ENCODE peak calls at places on chromosomes 12 and 14, in four cellular contexts. Y is HepG2, I is HEK293T, H is WTC11. Q is an unnamed sample.

GRCh38 chr12:118980407-118981014 is 830 bp upstream of the SRRM4 start:
- DNase-seq in Y (no peak), I (no peak), H (peak), Q (no peak)

GRCh38 chr12:113651662-113652061 is 180.0 kb upstream of the LHX5 start:
- DNase-seq in Y (no peak), H (no peak), I (no peak), Q (no peak)

GRCh38 chr14:49640540-49641417 is 5.7 kb upstream of the DNAAF2 start:
- DNase-seq in Y (no peak), H (no peak), I (no peak), Q (no peak)

GRCh38 chr12:93712204-93712603 is 35.0 kb downstream of the CRADD start:
- DNase-seq in Y (no peak), H (no peak), I (no peak), Q (no peak)

GRCh38 chr12:115094163-115094816 is 410.3 kb upstream of the TBX3 start:
- DNase-seq in H (no peak), Y (no peak), I (no peak), Q (no peak)

GRCh38 chr12:26032719-26033241 is 74.3 kb downstream of the RASSF8 start:
- DNase-seq in Y (no peak), H (no peak), I (no peak), Q (no peak)

GRCh38 chr12:4287325-4288290 is 14.0 kb downstream of the CCND2 start:
- DNase-seq in H (peak), I (no peak), Y (no peak), Q (no peak)

GRCh38 chr12:62799766-62800406 is 135.1 kb downstream of the PPM1H start:
- DNase-seq in I (no peak), Y (no peak), H (peak), Q (no peak)

GRCh38 chr12:27123642-27124041 is 41.3 kb upstream of the C12orf71 start:
- DNase-seq in Y (peak), H (no peak), I (no peak), Q (no peak)

GRCh38 chr12:2669560-2669959 is 125.2 kb upstream of the FKBP4 start:
- DNase-seq in H (peak), Y (no peak), I (no peak), Q (no peak)

GRCh38 chr12:55188974-55189556 is 31.8 kb upstream of the OR10A7 start:
- DNase-seq in I (peak), Y (peak), H (no peak), Q (peak)

GRCh38 chr12:12916135-12916956 is 25.0 kb downstream of the GPRC5A start:
- DNase-seq in Y (peak), H (peak), I (peak), Q (no peak)

GRCh38 chr12:12665194-12665593 is 30.8 kb downstream of the GPR19 start:
- DNase-seq in I (peak), H (peak), Y (no peak), Q (no peak)

GRCh38 chr14:70856851-70857498 is 47.7 kb upstream of the MAP3K9 start:
- DNase-seq in H (no peak), I (no peak), Y (no peak), Q (no peak)

GRCh38 chr12:38269897-38270296 is 46.7 kb upstream of the ALG10B start:
- DNase-seq in I (no peak), Y (no peak), H (no peak), Q (no peak)

GRCh38 chr14:90301580-90302181 is 30.1 kb downstream of the NRDE2 start:
- DNase-seq in H (no peak), I (peak), Y (peak), Q (no peak)

GRCh38 chr12:131755305-131756113 is 44.6 kb downstream of the SFSWAP start:
- DNase-seq in Y (peak), H (peak), I (peak), Q (no peak)

GRCh38 chr14:100537701-100538565 is 49.3 kb downstream of the BEGAIN start:
- DNase-seq in Y (no peak), H (peak), I (no peak), Q (no peak)

GRCh38 chr14:73888971-73889370 is 2.3 kb downstream of the ZNF410 start:
- DNase-seq in H (no peak), Y (no peak), I (no peak), Q (no peak)

GRCh38 chr14:101559624-101560533 is 1.4 kb upstream of the DIO3 start:
- DNase-seq in I (no peak), Y (no peak), H (peak), Q (no peak)

GRCh38 chr14:83071888-83072501 is 1538.3 kb upstream of the SEL1L start:
- DNase-seq in Y (peak), I (no peak), H (no peak), Q (peak)

GRCh38 chr12:8950702-8951478 is 1.4 kb upstream of the M6PR start:
- DNase-seq in I (no peak), H (no peak), Y (no peak), Q (no peak)

GRCh38 chr14:61561657-61562276 is 133.5 kb upstream of the HIF1A start:
- DNase-seq in H (no peak), I (no peak), Y (peak), Q (no peak)

GRCh38 chr12:94516985-94517384 is 57.3 kb upstream of the CEP83 start:
- DNase-seq in I (no peak), Y (peak), H (no peak), Q (no peak)

GRCh38 chr14:74531467-74531866 is 37.9 kb downstream of the ISCA2 start:
- DNase-seq in H (peak), I (peak), Y (peak), Q (no peak)

GRCh38 chr12:100189241-100190012 is 11.2 kb upstream of the ACTR6 start:
- DNase-seq in Y (no peak), I (no peak), H (no peak), Q (no peak)

GRCh38 chr14:93146119-93146518 is 30.4 kb upstream of the ITPK1 start:
- DNase-seq in H (no peak), I (no peak), Y (no peak), Q (no peak)

GRCh38 chr12:30707628-30708342 is 12.1 kb upstream of the IPO8 start:
- DNase-seq in Y (no peak), H (no peak), I (no peak), Q (no peak)

GRCh38 chr12:104569348-104570173 is 112.8 kb downstream of the CHST11 start:
- DNase-seq in H (no peak), I (no peak), Y (no peak), Q (peak)

GRCh38 chr12:54071942-54072341 is 18.3 kb downstream of the HOXC4 start:
- DNase-seq in Y (no peak), I (no peak), H (no peak), Q (no peak)

GRCh38 chr12:32501835-32502333 is 102.5 kb downstream of the FGD4 start:
- DNase-seq in Y (peak), H (peak), I (peak), Q (no peak)

GRCh38 chr12:107468182-107468581 is 217.4 kb upstream of the PWP1 start:
- DNase-seq in Y (no peak), H (no peak), I (no peak), Q (no peak)

GRCh38 chr12:87439990-87440827 is 589.0 kb downstream of the C12orf50 start:
- DNase-seq in Y (no peak), I (no peak), H (no peak), Q (no peak)

GRCh38 chr12:116853507-116853906 is 27.7 kb downstream of the HRK start:
- DNase-seq in Y (no peak), I (no peak), H (no peak), Q (no peak)

GRCh38 chr12:121801601-121802484 is 2.0 kb upstream of the SETD1B start:
- DNase-seq in I (no peak), Y (no peak), H (no peak), Q (no peak)
- TF ChIP-seq SP1 in I (no peak), Y (no peak), H (no peak), Q (no peak)

DNA sequence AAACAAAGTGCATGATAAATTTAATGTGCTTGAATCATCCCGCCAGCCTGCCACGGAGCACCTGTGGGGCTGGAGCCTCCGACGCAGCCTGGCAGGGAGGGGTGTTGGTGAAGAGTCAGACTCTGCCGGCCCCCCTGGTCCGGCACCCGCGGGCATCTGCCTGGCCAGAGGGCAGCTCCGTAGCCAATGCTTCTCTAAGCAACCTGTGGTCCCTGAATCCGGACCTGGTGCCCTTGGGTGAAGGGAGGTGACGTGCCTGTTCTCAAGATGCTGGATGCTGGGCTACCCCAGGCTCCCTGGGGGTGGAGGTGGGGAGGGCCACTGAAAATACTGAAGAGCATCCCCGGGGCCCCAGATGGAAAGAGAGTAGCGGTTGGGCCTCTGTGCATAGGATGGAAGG is 158.6 kb upstream of the C14orf180 start:
- DNase-seq in Y (no peak), I (no peak), H (no peak), Q (no peak)
- TF ChIP-seq SP1 in Y (no peak), I (no peak), H (no peak), Q (no peak)

GRCh38 chr12:56193025-56193578 is 3.8 kb upstream of the SMARCC2 start:
- DNase-seq in Y (peak), H (peak), I (peak), Q (peak)
- TF ChIP-seq SP1 in Y (no peak), H (no peak), I (no peak), Q (no peak)

GRCh38 chr12:75891072-75891471 is 140.5 kb downstream of the PHLDA1 start:
- DNase-seq in H (no peak), I (no peak), Y (no peak), Q (no peak)

GRCh38 chr12:75889214-75889613 is 142.4 kb downstream of the PHLDA1 start:
- DNase-seq in Y (no peak), H (peak), I (no peak), Q (no peak)

GRCh38 chr12:75888398-75888797 is 143.2 kb downstream of the PHLDA1 start:
- DNase-seq in H (no peak), I (no peak), Y (no peak), Q (no peak)

GRCh38 chr12:75890660-75891059 is 140.9 kb downstream of the PHLDA1 start:
- DNase-seq in Y (no peak), H (no peak), I (no peak), Q (no peak)

GRCh38 chr12:75890141-75890540 is 141.4 kb downstream of the PHLDA1 start:
- DNase-seq in H (no peak), Y (no peak), I (no peak), Q (no peak)
- TF ChIP-seq SP1 in H (no peak), Y (no peak), I (no peak), Q (no peak)

DNA sequence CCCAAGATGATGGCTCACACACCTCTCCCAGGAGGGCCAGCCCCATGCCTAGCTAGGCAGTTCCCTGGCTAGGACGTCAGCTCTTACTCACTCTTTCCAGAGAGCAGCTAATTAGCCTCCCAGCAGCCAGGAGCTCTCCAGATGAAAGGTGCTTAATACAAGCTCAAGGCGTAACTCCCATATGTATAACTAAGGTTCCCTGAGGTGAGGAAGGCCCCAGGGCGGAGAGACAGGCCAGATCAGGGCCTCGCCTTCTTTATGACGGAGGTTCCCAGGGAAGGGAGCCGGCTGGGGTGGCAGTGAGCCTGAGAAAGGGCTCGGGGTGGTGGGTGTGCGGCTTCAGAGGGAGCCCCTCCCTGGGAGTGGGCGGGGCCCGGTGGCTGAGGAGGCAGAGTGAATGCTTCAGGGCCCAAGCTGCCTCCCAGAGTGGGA is 26.4 kb upstream of the ZFP36L1 start:
- DNase-seq in I (no peak), Y (no peak), H (peak), Q (no peak)
- TF ChIP-seq SP1 in I (no peak), Y (no peak), H (no peak), Q (no peak)

GRCh38 chr12:96824074-96824837 is 82.8 kb upstream of the NEDD1 start:
- DNase-seq in Y (no peak), I (no peak), H (no peak), Q (no peak)
- TF ChIP-seq SP1 in Y (no peak), I (no peak), H (no peak), Q (no peak)

DNA sequence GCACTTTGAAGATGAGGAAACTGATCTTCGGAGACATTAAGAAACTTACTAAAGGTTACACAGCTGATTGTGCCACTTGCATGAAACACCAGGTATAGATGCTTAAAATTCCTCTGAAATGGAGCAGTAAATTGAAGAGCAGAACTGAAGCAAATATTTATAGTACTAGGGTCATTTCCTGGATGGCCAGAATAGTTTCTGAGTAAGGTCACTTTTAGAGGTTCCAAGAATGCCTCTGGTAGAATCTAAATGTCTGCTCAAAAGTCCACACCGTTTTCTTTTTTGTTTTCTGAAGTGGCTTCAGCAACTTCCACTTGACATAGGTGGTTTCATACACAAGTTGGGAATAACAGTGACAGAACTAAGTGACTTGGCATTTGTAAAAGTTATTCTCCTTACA is 19.4 kb downstream of the TPH2 start:
- DNase-seq in I (no peak), H (no peak), Y (peak), Q (no peak)
- TF ChIP-seq SP1 in I (no peak), H (no peak), Y (no peak), Q (no peak)

DNA sequence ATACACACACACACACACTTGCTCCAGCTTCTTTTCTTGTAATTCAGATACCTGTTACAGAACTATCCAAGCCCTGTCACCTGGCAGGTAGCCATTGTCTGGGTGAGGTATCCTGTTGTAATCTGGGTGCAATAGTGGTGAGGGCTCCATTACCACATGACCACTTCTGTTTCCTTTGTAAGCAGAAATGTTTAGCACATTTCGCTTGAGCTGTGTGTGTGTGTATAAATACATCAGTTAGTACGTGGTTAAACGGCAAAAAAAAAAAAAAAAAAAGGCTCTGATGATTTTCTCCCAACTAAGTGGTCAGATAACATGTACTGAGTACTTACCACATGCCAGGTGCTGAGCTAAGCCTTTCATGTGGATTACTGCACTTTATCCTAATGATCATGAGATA is 129.3 kb upstream of the SSTR1 start:
- DNase-seq in Y (no peak), H (no peak), I (no peak), Q (no peak)
- TF ChIP-seq SP1 in Y (no peak), H (no peak), I (no peak), Q (no peak)

DNA sequence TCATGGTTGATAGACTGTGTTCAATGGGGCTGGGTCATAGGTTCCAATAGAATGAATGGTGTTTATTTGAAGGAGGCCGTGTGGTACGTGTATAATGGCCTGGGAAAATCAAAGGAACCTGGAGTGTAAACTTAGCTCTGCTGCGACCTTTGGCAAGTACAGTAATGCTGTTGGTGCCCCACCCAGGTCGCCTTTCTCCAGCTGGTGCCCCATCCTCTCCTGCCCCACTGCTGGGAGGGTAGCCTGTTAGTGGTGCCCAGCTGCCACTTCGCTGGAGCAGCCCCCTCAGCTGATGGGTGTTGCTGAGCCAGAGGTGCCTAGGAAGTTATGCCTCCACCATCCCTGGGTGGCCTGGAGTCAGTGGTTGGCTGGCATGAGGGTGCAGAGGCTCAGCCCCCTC is 99.5 kb upstream of the PTPRB start:
- DNase-seq in Y (no peak), H (no peak), I (no peak), Q (no peak)
- TF ChIP-seq SP1 in Y (no peak), H (no peak), I (no peak), Q (no peak)